ENCODE peak calls at places on chromosomes 3 and 15, in six cellular contexts. S is A549, R is neuronal stem cell, E is OCI-LY7, Q is heart left ventricle, G is heart right ventricle. A is an unnamed sample.

GRCh38 chr15:62257991-62258390 is 92.9 kb upstream of the C2CD4B start:
- DNase-seq in Q (no peak), E (no peak), G (no peak), S (no peak), R (no peak), A (no peak)

GRCh38 chr15:92747047-92747446 is 91.5 kb upstream of the FAM174B start:
- DNase-seq in G (no peak), R (no peak), S (no peak), Q (no peak), E (no peak), A (no peak)

GRCh38 chr3:42804831-42805821 is 836 bp upstream of the HIGD1A start:
- DNase-seq in E (no peak), S (no peak), Q (peak; percentile 8), R (peak; percentile 35), G (peak; percentile 40), A (peak; percentile 71)

GRCh38 chr3:156024904-156025303 is 95.5 kb upstream of the KCNAB1 start:
- DNase-seq in G (no peak), R (no peak), S (no peak), Q (no peak), E (no peak), A (no peak)

GRCh38 chr3:108645364-108645763 is 55.8 kb downstream of the DZIP3 start:
- DNase-seq in G (no peak), R (no peak), Q (no peak), E (no peak), S (no peak), A (no peak)

GRCh38 chr15:23857028-23857641 is 170.0 kb upstream of the NDN start:
- DNase-seq in Q (peak; percentile 16), R (peak; percentile 56), E (no peak), S (peak; percentile 43), G (no peak), A (peak; percentile 50)

GRCh38 chr15:66454143-66454542 is 43.4 kb downstream of the SNAPC5 start:
- DNase-seq in G (no peak), E (no peak), S (no peak), Q (no peak), R (no peak), A (no peak)

GRCh38 chr3:33035596-33035995 is 61.4 kb downstream of the GLB1 start:
- DNase-seq in R (no peak), E (no peak), Q (no peak), G (no peak), S (no peak), A (no peak)

GRCh38 chr15:66292261-66293084 is 895 bp upstream of the DIS3L start:
- DNase-seq in G (no peak), E (peak; percentile 15), R (no peak), Q (no peak), S (no peak), A (no peak)

GRCh38 chr15:59722032-59722431 is 32.9 kb upstream of the BNIP2 start:
- DNase-seq in Q (no peak), R (no peak), G (no peak), E (no peak), S (no peak), A (no peak)

GRCh38 chr15:101092867-101093202 is 159.0 kb downstream of the CHSY1 start:
- DNase-seq in S (no peak), R (no peak), G (no peak), E (no peak), Q (no peak), A (no peak)

GRCh38 chr3:100216713-100217112 is 44.1 kb upstream of the TBC1D23 start:
- DNase-seq in G (no peak), E (no peak), S (no peak), R (no peak), Q (no peak), A (no peak)

GRCh38 chr15:25830844-25831443 is 32.2 kb downstream of the ATP10A start:
- DNase-seq in G (no peak), S (no peak), E (no peak), Q (no peak), R (no peak), A (no peak)

GRCh38 chr3:150410311-150411105 is 2.4 kb downstream of the TSC22D2 start:
- DNase-seq in G (peak; percentile 52), S (no peak), R (no peak), Q (peak; percentile 46), E (peak; percentile 55), A (peak; percentile 88)

GRCh38 chr3:109117939-109118338 is at the start of gene MORC1:
- DNase-seq in G (no peak), Q (peak; percentile 6), E (no peak), R (no peak), S (no peak), A (peak; percentile 17)

GRCh38 chr3:53134631-53135232 is 4.5 kb upstream of the RFT1 start:
- DNase-seq in S (peak; percentile 76), G (peak; percentile 73), Q (peak; percentile 63), R (no peak), E (peak; percentile 85), A (peak; percentile 91)

GRCh38 chr3:127448161-127448561 is 142.4 kb downstream of the TPRA1 start:
- DNase-seq in S (no peak), Q (no peak), E (no peak), R (no peak), G (no peak), A (no peak)

GRCh38 chr3:5005367-5005766 is 26.1 kb downstream of the BHLHE40 start:
- DNase-seq in Q (no peak), E (no peak), R (no peak), S (no peak), G (no peak), A (no peak)

GRCh38 chr3:66425566-66425965 is 75.3 kb downstream of the LRIG1 start:
- DNase-seq in G (no peak), S (no peak), E (no peak), R (no peak), Q (no peak), A (no peak)
- H3K27ac ChIP-seq in G (peak overlapping the region; percentile 66), S (no peak overlapping the region), E (no peak overlapping the region), R (no peak overlapping the region), Q (peak overlapping the region; percentile 76), A (peak overlapping the region; percentile 86)

GRCh38 chr3:180116658-180117057 is 79.9 kb upstream of the PEX5L start:
- DNase-seq in S (no peak), R (no peak), E (no peak), G (no peak), Q (no peak), A (no peak)
- H3K4me3 ChIP-seq in S (no peak overlapping the region), R (no peak overlapping the region), E (no peak overlapping the region), G (no peak overlapping the region), Q (no peak overlapping the region), A (no peak overlapping the region)

DNA sequence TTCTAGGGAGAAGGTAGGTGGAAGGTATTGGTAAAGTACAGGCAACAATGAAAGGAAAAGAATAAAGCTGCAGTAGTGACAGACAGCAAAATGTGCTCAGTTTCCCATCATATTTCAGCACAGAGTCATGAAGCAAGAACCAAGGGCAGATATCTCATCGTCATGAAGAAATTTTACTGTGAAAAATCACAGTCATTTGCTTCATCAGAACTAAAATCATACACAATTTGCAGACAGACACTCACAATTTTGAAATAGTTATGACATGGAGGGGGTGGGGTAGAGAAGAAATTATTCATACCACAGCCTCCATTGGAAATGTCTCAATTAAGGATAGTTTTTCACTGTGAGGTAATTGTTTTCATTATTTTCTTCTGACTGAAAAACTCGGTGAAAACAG is 78.8 kb upstream of the CNTN3 start:
- DNase-seq in Q (no peak), E (no peak), G (no peak), R (no peak), S (no peak), A (no peak)
- H3K27ac ChIP-seq in Q (no peak overlapping the region), E (no peak overlapping the region), G (no peak overlapping the region), R (no peak overlapping the region), S (no peak overlapping the region), A (no peak overlapping the region)

DNA sequence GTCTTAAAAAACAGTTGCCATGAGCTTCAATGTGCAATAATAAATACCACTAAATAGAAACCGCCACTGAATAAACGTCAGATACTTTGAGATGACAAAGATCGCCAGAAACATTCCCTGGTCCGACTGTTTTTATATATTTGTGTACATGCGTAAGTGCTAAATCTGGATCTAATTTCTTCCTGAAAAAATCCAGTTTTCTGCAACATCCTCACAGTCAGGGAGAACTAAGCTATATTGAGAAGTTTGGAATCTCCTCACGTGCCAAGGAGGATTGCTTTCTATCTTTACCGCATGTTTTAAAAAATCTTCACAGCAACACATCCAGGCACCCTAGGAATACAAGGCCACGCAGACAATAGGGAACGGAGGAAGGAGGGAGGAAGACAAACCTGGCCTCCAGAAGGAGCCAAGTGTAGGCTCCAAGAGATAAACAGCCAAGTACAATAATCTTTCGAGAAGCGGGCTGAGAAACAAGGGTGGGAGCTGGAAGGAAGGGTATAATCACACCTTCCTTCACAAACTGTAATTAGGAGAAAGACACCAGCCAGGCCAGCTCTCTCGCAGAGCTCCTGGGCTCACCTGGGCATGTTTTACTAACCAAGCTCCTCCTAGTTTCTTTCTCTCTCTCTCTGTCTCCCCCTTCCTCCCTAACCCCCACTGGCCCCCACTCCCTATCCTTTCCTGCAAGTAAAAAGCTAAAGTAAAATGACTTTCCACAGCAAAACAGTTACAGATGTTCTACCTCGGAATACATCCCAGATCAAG is 5.6 kb downstream of the VGLL4 start:
- DNase-seq in Q (no peak), S (no peak), G (no peak), E (no peak), R (no peak), A (no peak)
- H3K4me3 ChIP-seq in Q (peak overlapping the region; percentile 37), S (no peak overlapping the region), G (no peak overlapping the region), E (no peak overlapping the region), R (no peak overlapping the region), A (no peak overlapping the region)

GRCh38 chr3:69048990-69049389 is 3.1 kb downstream of the TMF1 start:
- DNase-seq in Q (no peak), G (no peak), S (no peak), E (no peak), R (no peak), A (no peak)
- H3K27ac ChIP-seq in Q (no peak overlapping the region), G (no peak overlapping the region), S (no peak overlapping the region), E (no peak overlapping the region), R (no peak overlapping the region), A (no peak overlapping the region)

GRCh38 chr3:169143471-169143870 is 520.0 kb downstream of the MECOM start:
- DNase-seq in S (no peak), R (no peak), G (no peak), E (no peak), Q (no peak), A (no peak)
- H3K4me3 ChIP-seq in S (no peak overlapping the region), R (no peak overlapping the region), G (no peak overlapping the region), E (no peak overlapping the region), Q (peak overlapping the region; percentile 64), A (no peak overlapping the region)

DNA sequence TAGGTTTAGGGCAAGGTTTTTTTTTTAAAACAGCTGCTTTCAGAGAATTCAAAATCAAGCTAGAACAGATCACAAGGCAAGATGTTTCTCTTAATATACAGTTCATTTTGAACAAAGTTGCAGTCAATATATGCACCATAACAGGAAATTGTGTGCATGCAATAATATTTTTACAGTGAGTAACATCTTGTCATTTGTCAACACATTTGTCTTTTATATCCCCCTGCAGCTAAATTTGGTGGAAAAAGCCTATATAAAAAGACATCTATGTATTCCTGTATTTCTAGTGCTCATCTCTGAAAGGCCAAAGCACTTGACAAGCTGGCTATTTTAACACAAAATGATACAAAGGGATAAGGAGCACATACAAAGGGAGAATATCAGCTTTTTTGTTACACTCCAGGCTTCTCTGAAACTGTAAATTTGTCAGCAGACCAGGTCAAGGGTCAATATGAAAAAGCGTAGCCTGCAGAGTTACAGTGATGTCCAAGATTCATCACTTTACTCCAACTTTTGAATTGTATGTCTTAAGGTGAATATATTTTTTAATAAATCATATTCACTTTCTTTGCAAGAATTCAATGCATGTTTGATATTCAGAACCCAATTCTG is 146.4 kb upstream of the DPH6 start:
- DNase-seq in S (no peak), G (no peak), Q (no peak), E (no peak), R (no peak), A (no peak)
- H3K27ac ChIP-seq in S (no peak overlapping the region), G (peak overlapping the region; percentile 85), Q (peak overlapping the region; percentile 87), E (no peak overlapping the region), R (no peak overlapping the region), A (no peak overlapping the region)

GRCh38 chr15:72781621-72782020 is 1.9 kb downstream of the ADPGK start:
- DNase-seq in S (no peak), G (no peak), E (no peak), R (no peak), Q (no peak), A (no peak)
- H3K4me3 ChIP-seq in S (no peak overlapping the region), G (no peak overlapping the region), E (peak overlapping the region; percentile 93), R (no peak overlapping the region), Q (no peak overlapping the region), A (peak overlapping the region; percentile 98)